ENCODE peak calls at places on chromosome 22, in eight cellular contexts. W is stimulated activated CD4-positive, alpha-beta T cell treated with anti-CD3 and anti-CD28 coated beads, Interleukin-1b, Interleukin-23, amount 100 ng/mL, for 1 hour; T is iPS-NIHi11; P is GM13977; Y is omental fat pad; U is nucleus accumbens; K is activated effector memory CD4-positive, alpha-beta T cell treated with Interleukin-2 at 50 U/mL for 16 hours; D is globus pallidus. F is an unnamed sample.

GRCh38 chr22:24175160-24175808 is 6.0 kb upstream of the SUSD2 start:
- DNase-seq in Y (peak; percentile 66), P (peak; percentile 81), U (peak; percentile 45), W (no peak), T (peak; percentile 90), K (peak; percentile 25), D (peak; percentile 59), F (peak; percentile 70)

GRCh38 chr22:34812631-34813030 is 253.3 kb upstream of the ISX start:
- DNase-seq in P (no peak), D (no peak), T (no peak), W (no peak), K (no peak), Y (no peak), U (no peak), F (no peak)

GRCh38 chr22:43004362-43005035 is 10.4 kb downstream of the PACSIN2 start:
- DNase-seq in D (no peak), K (no peak), U (no peak), Y (no peak), P (no peak), W (no peak), T (no peak), F (no peak)

GRCh38 chr22:32760815-32761214 is 40.7 kb upstream of the TIMP3 start:
- DNase-seq in T (no peak), W (no peak), K (no peak), U (no peak), Y (no peak), P (no peak), D (no peak), F (no peak)

GRCh38 chr22:19805821-19806212 is 45.2 kb downstream of the TBX1 start:
- DNase-seq in K (no peak), D (no peak), W (no peak), T (no peak), U (no peak), Y (no peak), P (no peak), F (no peak)

GRCh38 chr22:35323305-35323704 is 23.6 kb downstream of the TOM1 start:
- DNase-seq in K (no peak), W (no peak), U (no peak), Y (no peak), P (no peak), T (no peak), D (no peak), F (no peak)

GRCh38 chr22:28243539-28243938 is 324.5 kb upstream of the PITPNB start:
- DNase-seq in P (no peak), Y (no peak), U (no peak), W (no peak), D (no peak), T (no peak), K (no peak), F (no peak)

GRCh38 chr22:22709719-22710445 is 65.5 kb downstream of the GGTLC2 start:
- DNase-seq in D (no peak), Y (no peak), T (peak; percentile 73), U (no peak), K (no peak), P (no peak), W (no peak), F (no peak)

GRCh38 chr22:19739911-19740449 is 16.6 kb downstream of the GP1BB start:
- DNase-seq in K (no peak), U (no peak), Y (no peak), D (no peak), W (no peak), T (no peak), P (no peak), F (no peak)

GRCh38 chr22:27998511-27999410 is 79.7 kb upstream of the PITPNB start:
- DNase-seq in T (no peak), W (no peak), P (no peak), Y (no peak), K (no peak), U (no peak), D (no peak), F (no peak)

GRCh38 chr22:50573491-50574382 is 4.5 kb downstream of the CPT1B start:
- DNase-seq in Y (no peak), W (no peak), P (no peak), D (no peak), K (no peak), T (no peak), U (no peak), F (no peak)

GRCh38 chr22:29994027-29994715 is 86.1 kb upstream of the HORMAD2 start:
- DNase-seq in D (no peak), T (no peak), U (no peak), P (no peak), W (no peak), K (no peak), Y (no peak), F (no peak)

GRCh38 chr22:37141971-37142647 is 7.6 kb downstream of the IL2RB start:
- DNase-seq in U (no peak), D (no peak), W (no peak), P (no peak), Y (no peak), T (no peak), K (no peak), F (no peak)

GRCh38 chr22:38792833-38793232 is 1.1 kb downstream of the DNAL4 start:
- DNase-seq in W (no peak), T (no peak), D (no peak), K (no peak), U (no peak), P (no peak), Y (no peak), F (no peak)

GRCh38 chr22:49370841-49371301 is 456.8 kb downstream of the BRD1 start:
- DNase-seq in P (no peak), Y (no peak), D (no peak), W (no peak), K (no peak), T (no peak), U (no peak), F (no peak)

GRCh38 chr22:37222440-37222971 is 10.2 kb upstream of the SSTR3 start:
- DNase-seq in K (no peak), T (no peak), Y (no peak), D (no peak), U (no peak), W (no peak), P (no peak), F (no peak)

GRCh38 chr22:50436134-50436830 is 38.6 kb downstream of the SBF1 start:
- DNase-seq in U (no peak), W (no peak), D (no peak), K (no peak), T (no peak), Y (no peak), P (no peak), F (no peak)

F was measured in C1 segment of cervical spinal cord.